ENCODE peak calls at places on chromosomes 5 and 9, in seven cellular contexts. One of them, this sample, is unnamed.

GRCh38 chr9:122263699-122264349 is 816 bp downstream of the RBM18 start:
- DNase-seq in HCT116: no peak
- DNase-seq in K562: no peak
- DNase-seq in H1: no peak
- DNase-seq in SK-N-SH: no peak
- DNase-seq in GM12878: no peak
- DNase-seq in HepG2: no peak
- DNase-seq in this sample: no peak

GRCh38 chr9:96009690-96010477 is 134.4 kb downstream of the ERCC6L2 start:
- DNase-seq in HCT116: no peak
- DNase-seq in K562: no peak
- DNase-seq in H1: no peak
- DNase-seq in SK-N-SH: no peak
- DNase-seq in GM12878: no peak
- DNase-seq in HepG2: no peak
- DNase-seq in this sample: no peak

GRCh38 chr5:178326054-178326715 is 93.6 kb upstream of the PHYKPL start:
- DNase-seq in HCT116: no peak
- DNase-seq in K562: no peak
- DNase-seq in H1: no peak
- DNase-seq in SK-N-SH: no peak
- DNase-seq in GM12878: no peak
- DNase-seq in HepG2: no peak
- DNase-seq in this sample: no peak

GRCh38 chr5:31990701-31991110 is 183.4 kb downstream of the GOLPH3 start:
- DNase-seq in HCT116: no peak
- DNase-seq in K562: no peak
- DNase-seq in H1: no peak
- DNase-seq in SK-N-SH: no peak
- DNase-seq in GM12878: no peak
- DNase-seq in HepG2: no peak
- DNase-seq in this sample: peak

GRCh38 chr5:65943771-65944170 is 17.4 kb downstream of the ERBIN start:
- DNase-seq in HCT116: no peak
- DNase-seq in K562: no peak
- DNase-seq in H1: no peak
- DNase-seq in SK-N-SH: no peak
- DNase-seq in GM12878: no peak
- DNase-seq in HepG2: no peak
- DNase-seq in this sample: no peak

GRCh38 chr5:75200776-75201175 is 35.9 kb downstream of the ANKRD31 start:
- DNase-seq in HCT116: no peak
- DNase-seq in K562: no peak
- DNase-seq in H1: no peak
- DNase-seq in SK-N-SH: no peak
- DNase-seq in GM12878: no peak
- DNase-seq in HepG2: no peak
- DNase-seq in this sample: no peak

GRCh38 chr5:72555871-72556270 is 48.7 kb upstream of the ZNF366 start:
- DNase-seq in HCT116: no peak
- DNase-seq in K562: no peak
- DNase-seq in H1: no peak
- DNase-seq in SK-N-SH: no peak
- DNase-seq in GM12878: no peak
- DNase-seq in HepG2: no peak
- DNase-seq in this sample: no peak

GRCh38 chr9:74777136-74777879 is 110.4 kb downstream of the TRPM6 start:
- DNase-seq in HCT116: peak
- DNase-seq in K562: peak
- DNase-seq in H1: no peak
- DNase-seq in SK-N-SH: peak
- DNase-seq in GM12878: peak
- DNase-seq in HepG2: peak
- DNase-seq in this sample: peak

GRCh38 chr5:82058710-82059109 is 86.9 kb downstream of the ATG10 start:
- DNase-seq in HCT116: no peak
- DNase-seq in K562: no peak
- DNase-seq in H1: no peak
- DNase-seq in SK-N-SH: no peak
- DNase-seq in GM12878: no peak
- DNase-seq in HepG2: no peak
- DNase-seq in this sample: no peak

GRCh38 chr9:127521919-127522304 is 70.6 kb downstream of the LRSAM1 start:
- DNase-seq in HCT116: no peak
- DNase-seq in K562: no peak
- DNase-seq in H1: no peak
- DNase-seq in SK-N-SH: no peak
- DNase-seq in GM12878: no peak
- DNase-seq in HepG2: no peak
- DNase-seq in this sample: no peak

GRCh38 chr9:127344373-127344995 is 52.5 kb upstream of the SLC2A8 start:
- DNase-seq in HCT116: no peak
- DNase-seq in K562: no peak
- DNase-seq in H1: no peak
- DNase-seq in SK-N-SH: no peak
- DNase-seq in GM12878: no peak
- DNase-seq in HepG2: no peak
- DNase-seq in this sample: no peak

GRCh38 chr5:83387041-83387440 is 84.5 kb upstream of the VCAN start:
- DNase-seq in HCT116: no peak
- DNase-seq in K562: no peak
- DNase-seq in H1: no peak
- DNase-seq in SK-N-SH: no peak
- DNase-seq in GM12878: no peak
- DNase-seq in HepG2: no peak
- DNase-seq in this sample: peak

GRCh38 chr9:98916660-98917059 is 27.0 kb upstream of the COL15A1 start:
- DNase-seq in HCT116: no peak
- DNase-seq in K562: peak
- DNase-seq in H1: no peak
- DNase-seq in SK-N-SH: no peak
- DNase-seq in GM12878: no peak
- DNase-seq in HepG2: no peak
- DNase-seq in this sample: no peak

GRCh38 chr9:112380771-112381181 is 868 bp downstream of the HSDL2 start:
- DNase-seq in HCT116: no peak
- DNase-seq in K562: no peak
- DNase-seq in H1: no peak
- DNase-seq in SK-N-SH: peak
- DNase-seq in GM12878: peak
- DNase-seq in HepG2: peak
- DNase-seq in this sample: no peak

GRCh38 chr9:92468206-92468605 is 14.1 kb downstream of the ASPN start:
- DNase-seq in HCT116: no peak
- DNase-seq in K562: no peak
- DNase-seq in H1: no peak
- DNase-seq in SK-N-SH: no peak
- DNase-seq in GM12878: no peak
- DNase-seq in HepG2: no peak
- DNase-seq in this sample: no peak

GRCh38 chr9:112049834-112050516 is 125.1 kb downstream of the SUSD1 start:
- DNase-seq in HCT116: no peak
- DNase-seq in K562: no peak
- DNase-seq in H1: no peak
- DNase-seq in SK-N-SH: no peak
- DNase-seq in GM12878: no peak
- DNase-seq in HepG2: no peak
- DNase-seq in this sample: no peak

GRCh38 chr9:98101416-98101815 is 17.6 kb downstream of the TRIM14 start:
- DNase-seq in HCT116: no peak
- DNase-seq in K562: no peak
- DNase-seq in H1: no peak
- DNase-seq in SK-N-SH: no peak
- DNase-seq in GM12878: no peak
- DNase-seq in HepG2: no peak
- DNase-seq in this sample: no peak

GRCh38 chr5:18394154-18394804 is 760.0 kb downstream of the TAF11L14 start:
- DNase-seq in HCT116: no peak
- DNase-seq in K562: peak
- DNase-seq in H1: peak
- DNase-seq in SK-N-SH: peak
- DNase-seq in GM12878: no peak
- DNase-seq in HepG2: peak
- DNase-seq in this sample: peak

GRCh38 chr9:69293186-69293585 is 31.8 kb upstream of the ENTREP1 start:
- DNase-seq in HCT116: no peak
- DNase-seq in K562: no peak
- DNase-seq in H1: no peak
- DNase-seq in SK-N-SH: no peak
- DNase-seq in GM12878: no peak
- DNase-seq in HepG2: no peak
- DNase-seq in this sample: no peak

GRCh38 chr9:131490514-131490913 is 12.2 kb upstream of the POMT1 start:
- DNase-seq in HCT116: no peak
- DNase-seq in K562: no peak
- DNase-seq in H1: no peak
- DNase-seq in SK-N-SH: no peak
- DNase-seq in GM12878: no peak
- DNase-seq in HepG2: no peak
- DNase-seq in this sample: no peak

DNA sequence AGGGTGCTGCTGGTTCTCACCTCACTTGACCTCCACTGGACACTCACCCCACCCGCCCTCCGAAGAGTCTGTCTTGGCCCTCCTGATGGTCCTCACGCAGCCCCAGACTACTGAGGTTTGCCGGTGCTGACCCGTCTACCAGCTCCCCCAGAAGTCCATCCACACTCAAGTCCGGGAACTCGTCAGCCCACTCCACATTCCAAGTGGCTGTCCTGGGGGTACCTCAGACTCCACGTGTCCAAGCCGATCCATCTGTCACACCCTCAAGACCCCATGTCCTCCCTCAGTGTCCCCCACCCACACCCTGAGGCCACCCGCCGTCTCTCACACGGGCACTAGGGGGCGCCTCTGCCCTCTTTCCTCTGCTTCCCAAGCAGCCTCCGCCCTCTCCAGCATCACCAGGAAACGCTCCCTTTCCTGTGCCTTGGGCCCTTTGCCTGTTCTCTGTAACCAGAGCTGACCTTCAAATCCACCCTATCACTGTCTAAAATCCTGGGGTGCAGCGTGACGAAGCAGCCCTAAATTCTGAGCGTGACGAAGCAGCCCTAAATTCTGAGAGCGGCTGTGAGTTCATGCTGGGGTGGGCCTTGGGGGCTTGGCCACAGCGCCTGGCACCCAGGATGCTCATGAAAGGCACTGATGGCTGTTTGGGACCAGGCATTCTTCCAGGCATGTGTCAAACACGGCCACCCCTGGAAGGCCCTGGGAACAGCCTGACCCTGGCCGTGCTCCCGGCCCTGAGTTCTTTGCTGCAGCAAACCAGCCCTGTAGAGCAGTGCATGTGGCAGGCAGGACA is 95.7 kb downstream of the KCNT1 start:
- DNase-seq in HCT116: peak
- DNase-seq in K562: peak
- DNase-seq in H1: peak
- DNase-seq in SK-N-SH: peak
- DNase-seq in GM12878: no peak
- DNase-seq in HepG2: no peak
- DNase-seq in this sample: peak
- TF ChIP-seq JUND in HCT116: no peak
- TF ChIP-seq JUND in K562: no peak
- TF ChIP-seq JUND in H1: no peak
- TF ChIP-seq JUND in SK-N-SH: no peak
- TF ChIP-seq JUND in GM12878: no peak
- TF ChIP-seq JUND in HepG2: no peak
- TF ChIP-seq JUND in this sample: no peak

GRCh38 chr5:1315709-1316587 is 21.1 kb upstream of the TERT start:
- DNase-seq in HCT116: no peak
- DNase-seq in K562: peak
- DNase-seq in H1: no peak
- DNase-seq in SK-N-SH: no peak
- DNase-seq in GM12878: peak
- DNase-seq in HepG2: peak
- DNase-seq in this sample: peak
- TF ChIP-seq JUND in HCT116: no peak
- TF ChIP-seq JUND in K562: no peak
- TF ChIP-seq JUND in H1: no peak
- TF ChIP-seq JUND in SK-N-SH: no peak
- TF ChIP-seq JUND in GM12878: no peak
- TF ChIP-seq JUND in HepG2: no peak
- TF ChIP-seq JUND in this sample: no peak

DNA sequence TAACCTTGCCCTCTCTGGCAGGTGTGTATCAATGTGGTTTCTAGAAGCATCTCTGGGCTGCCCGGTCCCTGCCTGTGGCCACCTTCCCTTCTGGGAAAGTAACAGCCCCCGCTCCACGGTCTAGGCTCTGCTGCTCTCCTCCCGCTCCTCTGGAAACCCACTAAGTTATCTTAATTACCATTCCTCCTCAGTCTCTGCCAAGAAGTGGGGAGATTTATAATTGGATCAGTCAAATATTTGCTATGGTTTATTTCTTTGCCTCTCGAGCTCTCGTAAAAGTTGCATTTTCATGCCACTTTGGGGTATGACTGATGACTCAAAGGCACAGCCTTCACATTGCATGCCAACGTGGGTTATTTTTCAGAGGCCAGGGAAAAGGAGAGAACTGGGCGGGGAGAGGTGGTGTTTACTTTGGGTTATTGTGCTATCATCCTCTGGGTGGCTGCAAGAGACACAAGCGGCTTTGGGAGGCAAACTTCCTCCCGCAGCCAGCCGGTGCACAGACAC is 205.3 kb upstream of the WWC1 start:
- DNase-seq in HCT116: no peak
- DNase-seq in K562: no peak
- DNase-seq in H1: no peak
- DNase-seq in SK-N-SH: no peak
- DNase-seq in GM12878: no peak
- DNase-seq in HepG2: peak
- DNase-seq in this sample: peak
- TF ChIP-seq JUND in HCT116: no peak
- TF ChIP-seq JUND in K562: no peak
- TF ChIP-seq JUND in H1: no peak
- TF ChIP-seq JUND in SK-N-SH: no peak
- TF ChIP-seq JUND in GM12878: no peak
- TF ChIP-seq JUND in HepG2: no peak
- TF ChIP-seq JUND in this sample: no peak

GRCh38 chr9:103399535-103399934 is 404.4 kb downstream of the CYLC2 start:
- DNase-seq in HCT116: no peak
- DNase-seq in K562: no peak
- DNase-seq in H1: no peak
- DNase-seq in SK-N-SH: no peak
- DNase-seq in GM12878: no peak
- DNase-seq in HepG2: no peak
- DNase-seq in this sample: no peak

DNA sequence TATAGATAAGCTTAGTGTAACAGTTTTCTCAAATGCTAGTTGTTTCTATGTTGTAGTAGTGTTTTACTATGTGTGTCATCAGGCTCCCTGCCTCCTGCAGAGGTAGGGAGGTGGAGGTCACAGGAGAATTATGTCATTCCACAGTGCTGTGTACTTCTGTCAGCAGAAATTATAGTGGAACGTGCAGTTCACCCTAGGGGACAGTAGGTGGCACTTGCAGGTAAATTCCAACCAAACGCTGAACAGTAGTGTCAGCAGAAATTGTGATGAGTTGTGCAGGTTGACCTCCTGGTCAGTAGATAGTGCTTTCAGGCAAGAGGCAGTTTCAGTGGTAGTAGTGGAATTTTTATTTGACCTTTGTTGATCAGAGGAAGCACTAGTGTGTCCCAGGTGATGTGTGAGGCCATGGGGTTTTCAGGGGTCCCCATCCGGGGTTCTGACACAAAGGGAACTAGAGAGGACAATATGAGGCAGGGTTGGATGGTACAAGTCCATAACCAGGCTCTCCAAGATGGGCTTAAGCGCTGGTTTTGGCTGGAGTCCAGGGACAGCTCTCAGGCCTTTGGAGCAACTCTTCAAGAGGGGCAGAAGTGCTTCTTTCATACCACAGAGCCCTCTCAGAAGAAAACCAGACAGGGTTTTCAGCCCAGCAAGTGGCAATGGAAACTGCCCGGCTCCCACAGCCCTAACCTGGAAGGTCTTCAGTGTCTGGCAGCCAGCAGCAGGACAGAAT is 402.9 kb downstream of the CYLC2 start:
- DNase-seq in HCT116: peak
- DNase-seq in K562: peak
- DNase-seq in H1: peak
- DNase-seq in SK-N-SH: peak
- DNase-seq in GM12878: no peak
- DNase-seq in HepG2: peak
- DNase-seq in this sample: peak
- TF ChIP-seq JUND in HCT116: no peak
- TF ChIP-seq JUND in K562: no peak
- TF ChIP-seq JUND in H1: no peak
- TF ChIP-seq JUND in SK-N-SH: no peak
- TF ChIP-seq JUND in GM12878: no peak
- TF ChIP-seq JUND in HepG2: no peak
- TF ChIP-seq JUND in this sample: no peak

This sample was measured in T47D.